ENCODE peak calls at places on chromosomes 12 and 14, in seven cellular contexts. Q is Caco-2, A is fibroblast of mammary gland, Y is hepatocyte, P is NB4, I is lower lobe of right lung, X is kidney. T is an unnamed sample.

GRCh38 chr14:24975393-24975792 is 74.6 kb downstream of the STXBP6 start:
- DNase-seq in P (no peak), Q (no peak), Y (no peak), X (no peak), I (no peak), A (no peak), T (no peak)

GRCh38 chr12:115926037-115926670 is 351.3 kb downstream of the MED13L start:
- DNase-seq in I (no peak), A (no peak), Q (no peak), Y (no peak), P (no peak), X (no peak), T (no peak)

GRCh38 chr14:23829736-23830474 is 123.7 kb upstream of the DHRS4 start:
- DNase-seq in I (no peak), P (peak), Y (peak), A (peak), X (no peak), Q (peak), T (no peak)

GRCh38 chr12:48788852-48789775 is at the start of gene ADCY6:
- DNase-seq in Q (peak), P (peak), Y (peak), A (peak), I (peak), X (peak), T (no peak)

GRCh38 chr12:15534322-15534721 is 212.0 kb downstream of the PTPRO start:
- DNase-seq in A (peak), I (no peak), Q (no peak), Y (no peak), P (peak), X (no peak), T (peak)

GRCh38 chr12:4202482-4202881 is 71.1 kb upstream of the CCND2 start:
- DNase-seq in Q (no peak), P (peak), X (no peak), I (no peak), Y (no peak), A (no peak), T (no peak)

GRCh38 chr12:116773276-116773731 is 35.2 kb downstream of the RNFT2 start:
- DNase-seq in Y (no peak), P (peak), A (peak), X (no peak), Q (peak), I (no peak), T (no peak)

GRCh38 chr14:32366256-32366655 is 37.2 kb downstream of the AKAP6 start:
- DNase-seq in X (no peak), A (peak), Q (peak), Y (peak), P (no peak), I (no peak), T (no peak)

GRCh38 chr14:94397899-94398479 is 9.6 kb upstream of the SERPINA1 start:
- DNase-seq in I (no peak), P (no peak), Y (no peak), X (no peak), A (no peak), Q (peak), T (no peak)

GRCh38 chr12:11765817-11766794 is 116.6 kb downstream of the ETV6 start:
- DNase-seq in A (peak), X (peak), I (peak), P (peak), Q (no peak), Y (no peak), T (peak)

DNA sequence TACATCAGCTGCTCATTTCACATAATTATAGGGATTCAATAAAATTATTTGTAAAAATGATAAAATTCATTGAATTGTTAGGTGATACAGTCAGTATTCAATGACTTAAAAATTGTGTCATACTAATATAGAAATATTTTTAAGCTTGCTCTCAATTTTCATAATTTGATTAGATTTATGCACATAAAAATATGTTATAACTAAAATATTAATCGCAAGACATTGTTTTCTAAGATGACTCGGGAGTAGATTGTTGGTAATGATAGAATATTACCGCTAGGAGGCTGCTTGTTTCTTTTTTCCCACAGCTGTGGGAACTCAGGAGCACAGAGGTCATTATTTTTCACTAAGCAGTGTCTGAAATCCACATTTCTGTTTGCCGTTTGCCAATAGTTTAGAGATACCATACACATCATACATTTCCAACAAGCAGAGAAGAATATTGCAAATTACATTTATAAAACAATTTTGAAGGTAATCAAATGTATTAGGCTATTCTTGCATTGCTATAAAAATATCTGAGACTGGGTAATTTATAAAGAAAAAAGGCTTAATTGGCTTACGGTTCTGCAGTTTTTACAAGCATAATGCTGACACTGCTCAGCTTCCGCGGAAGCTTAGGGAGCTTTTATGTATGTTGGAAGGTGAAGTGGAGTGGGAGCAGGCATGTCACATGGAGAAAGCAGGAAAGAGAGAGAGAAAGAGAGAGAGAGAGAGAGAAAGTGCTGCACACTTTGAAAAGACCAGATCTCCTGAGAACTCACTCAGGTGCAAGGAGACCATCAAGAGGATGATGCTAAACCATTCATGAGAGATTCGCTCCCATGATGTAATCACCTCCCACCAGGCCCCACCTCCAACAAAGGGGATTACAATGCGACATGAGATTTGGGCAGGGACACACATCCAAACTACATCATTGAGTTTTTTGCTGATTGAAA is 9.2 kb downstream of the CD69 start:
- DNase-seq in P (no peak), I (no peak), Q (peak), X (no peak), Y (no peak), A (peak), T (peak)
- TF ChIP-seq CTCF in P (no peak), I (no peak), Q (peak), X (no peak), Y (no peak), A (peak), T (peak)

DNA sequence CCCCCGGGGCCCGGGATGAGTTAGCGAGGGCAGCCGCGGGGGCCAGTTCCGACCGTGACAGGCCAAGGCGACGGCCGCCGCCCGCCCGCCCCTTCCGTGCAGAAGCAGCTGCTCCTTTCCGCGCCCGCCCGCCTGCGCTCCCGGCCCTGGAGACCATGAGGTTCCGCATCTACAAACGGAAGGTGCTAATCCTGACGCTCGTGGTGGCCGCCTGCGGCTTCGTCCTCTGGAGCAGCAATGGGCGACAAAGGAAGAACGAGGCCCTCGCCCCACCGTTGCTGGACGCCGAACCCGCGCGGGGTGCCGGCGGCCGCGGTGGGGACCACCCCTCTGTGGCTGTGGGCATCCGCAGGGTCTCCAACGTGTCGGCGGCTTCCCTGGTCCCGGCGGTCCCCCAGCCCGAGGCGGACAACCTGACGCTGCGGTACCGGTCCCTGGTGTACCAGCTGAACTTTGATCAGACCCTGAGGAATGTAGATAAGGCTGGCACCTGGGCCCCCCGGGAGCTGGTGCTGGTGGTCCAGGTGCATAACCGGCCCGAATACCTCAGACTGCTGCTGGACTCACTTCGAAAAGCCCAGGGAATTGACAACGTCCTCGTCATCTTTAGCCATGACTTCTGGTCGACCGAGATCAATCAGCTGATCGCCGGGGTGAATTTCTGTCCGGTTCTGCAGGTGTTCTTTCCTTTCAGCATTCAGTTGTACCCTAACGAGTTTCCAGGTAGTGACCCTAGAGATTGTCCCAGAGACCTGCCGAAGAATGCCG is 699 bp downstream of the MGAT2 start:
- DNase-seq in P (peak), Q (peak), Y (peak), A (no peak), X (peak), I (peak), T (peak)
- H3K4me3 ChIP-seq in P (peak), Q (peak), Y (peak), A (peak), X (peak), I (peak), T (peak)

DNA sequence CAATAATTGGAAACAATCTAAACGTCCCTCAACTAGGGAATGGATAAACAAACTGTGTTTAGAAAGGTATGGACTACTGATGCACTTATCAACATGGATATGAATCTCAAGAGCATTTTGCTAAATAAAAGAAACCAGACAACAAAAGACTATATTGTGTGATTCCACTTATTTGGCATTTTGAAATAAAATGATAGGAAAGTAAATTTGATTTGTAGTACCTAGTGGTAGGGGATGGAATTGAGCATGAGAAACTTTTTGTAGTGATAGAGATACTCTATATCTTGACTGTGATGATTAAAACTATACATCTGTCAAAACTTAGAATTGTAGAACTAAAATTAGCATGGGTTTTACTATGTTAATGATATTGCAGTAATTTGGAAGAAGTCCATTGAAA is 87.1 kb downstream of the ARID2 start:
- DNase-seq in X (no peak), Y (no peak), Q (no peak), A (no peak), P (no peak), I (no peak), T (no peak)
- TF ChIP-seq CTCF in X (no peak), Y (no peak), Q (no peak), A (no peak), P (no peak), I (no peak), T (no peak)

DNA sequence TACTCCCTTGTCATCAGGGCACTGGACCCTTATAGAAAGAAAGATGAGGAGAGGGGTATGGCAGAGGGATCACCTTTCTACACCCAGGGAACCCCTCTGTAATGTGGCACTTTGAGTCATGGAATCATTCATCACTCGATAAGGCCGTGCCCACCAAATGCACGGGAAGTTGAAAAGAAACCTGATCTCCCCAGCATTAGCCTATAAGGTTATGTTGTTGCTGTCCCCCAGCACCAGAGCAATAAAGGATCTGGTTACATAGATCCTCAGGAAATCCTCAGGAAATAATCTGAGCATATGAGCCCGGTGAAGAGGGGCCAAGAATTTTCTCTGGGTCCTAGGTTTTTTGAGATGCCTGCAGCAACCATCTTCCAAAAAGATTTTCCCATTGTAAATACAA is 148.8 kb upstream of the CRY1 start:
- DNase-seq in A (no peak), Q (no peak), Y (no peak), I (no peak), P (no peak), X (no peak), T (no peak)
- H3K4me3 ChIP-seq in A (no peak), Q (no peak), Y (no peak), I (no peak), P (no peak), X (no peak), T (no peak)

GRCh38 chr12:113154351-113154973 is 4.9 kb downstream of the CFAP73 start:
- DNase-seq in Q (no peak), X (no peak), Y (peak), P (no peak), A (peak), I (no peak), T (no peak)

GRCh38 chr12:113151655-113152054 is 2.1 kb downstream of the CFAP73 start:
- DNase-seq in X (no peak), Q (no peak), P (no peak), I (no peak), A (no peak), Y (no peak), T (no peak)

GRCh38 chr12:113155060-113155459 is 5.5 kb downstream of the CFAP73 start:
- DNase-seq in A (no peak), Y (no peak), I (no peak), Q (no peak), P (no peak), X (no peak), T (no peak)

GRCh38 chr12:113152196-113152834 is 2.8 kb downstream of the CFAP73 start:
- DNase-seq in Y (no peak), Q (no peak), A (no peak), P (no peak), I (no peak), X (no peak), T (no peak)

GRCh38 chr12:113152835-113153814 is 3.6 kb downstream of the CFAP73 start:
- DNase-seq in Y (peak), P (peak), A (peak), Q (peak), I (peak), X (peak), T (peak)
- TF ChIP-seq CTCF in Y (peak), P (peak), A (peak), Q (peak), I (peak), X (peak), T (peak)

GRCh38 chr12:120292411-120292660 is 633 bp upstream of the RNU4-2 start:
- DNase-seq in P (no peak), I (peak), A (no peak), Y (no peak), X (no peak), Q (no peak), T (no peak)
- H3K4me3 ChIP-seq in P (peak), I (peak), A (peak), Y (peak), X (peak), Q (peak), T (peak)

GRCh38 chr12:16669756-16670155 is 63.8 kb upstream of the LMO3 start:
- DNase-seq in P (no peak), X (no peak), A (no peak), I (no peak), Y (no peak), Q (no peak), T (no peak)
- TF ChIP-seq CTCF in P (no peak), X (no peak), A (no peak), I (no peak), Y (no peak), Q (no peak), T (no peak)